ENCODE peak calls at places on chromosome 7, in five cellular contexts. R is H9, W is H1, N is neuronal stem cell, S is mesendoderm. A is an unnamed sample.

GRCh38 chr7:158348446-158348845 is 239.2 kb downstream of the PTPRN2 start:
- DNase-seq in W (no peak), N (no peak), S (no peak), R (no peak), A (no peak)

GRCh38 chr7:105013283-105013817 is 655 bp upstream of the KMT2E start:
- DNase-seq in W (peak; percentile 88), R (peak; percentile 89), S (peak; percentile 97), N (peak; percentile 94), A (peak; percentile 96)

GRCh38 chr7:2313450-2314208 is 612 bp downstream of the SNX8 start:
- DNase-seq in W (no peak), R (no peak), N (no peak), S (peak; percentile 13), A (peak; percentile 34)

GRCh38 chr7:30730097-30730496 is 21.8 kb upstream of the INMT start:
- DNase-seq in W (no peak), R (no peak), S (no peak), N (no peak), A (no peak)

GRCh38 chr7:122397381-122397780 is 92.8 kb upstream of the FEZF1 start:
- DNase-seq in N (no peak), S (no peak), R (no peak), W (no peak), A (no peak)

GRCh38 chr7:70193514-70193913 is 595.2 kb downstream of the AUTS2 start:
- DNase-seq in S (no peak), W (no peak), R (no peak), N (no peak), A (peak; percentile 7)

GRCh38 chr7:36707922-36708321 is 16.4 kb downstream of the AOAH start:
- DNase-seq in S (no peak), R (no peak), W (no peak), N (no peak), A (no peak)

GRCh38 chr7:36563706-36564325 is 160.5 kb downstream of the AOAH start:
- DNase-seq in S (no peak), W (no peak), R (no peak), N (no peak), A (peak; percentile 50)

GRCh38 chr7:111086532-111086931 is 4.4 kb upstream of the LRRN3 start:
- DNase-seq in W (no peak), R (no peak), S (no peak), N (no peak), A (peak; percentile 15)

GRCh38 chr7:150972094-150972493 is 6.0 kb downstream of the KCNH2 start:
- DNase-seq in W (no peak), S (no peak), N (no peak), R (no peak), A (no peak)

GRCh38 chr7:3464900-3465622 is 164.0 kb downstream of the SDK1 start:
- DNase-seq in R (no peak), N (no peak), S (no peak), W (no peak), A (no peak)

GRCh38 chr7:83643754-83644153 is 5.2 kb downstream of the SEMA3E start:
- DNase-seq in N (no peak), W (no peak), S (no peak), R (no peak), A (no peak)

GRCh38 chr7:51062222-51062987 is 254.2 kb downstream of the COBL start:
- DNase-seq in N (no peak), R (no peak), W (no peak), S (peak; percentile 48), A (peak; percentile 19)

GRCh38 chr7:23544913-23545354 is 13.2 kb upstream of the TRA2A start:
- DNase-seq in S (peak; percentile 82), W (no peak), R (no peak), N (no peak), A (peak; percentile 49)

GRCh38 chr7:131586259-131586658 is 29.8 kb upstream of the PODXL start:
- DNase-seq in R (no peak), W (no peak), S (peak; percentile 95), N (no peak), A (no peak)

GRCh38 chr7:148882668-148883232 is 1.3 kb downstream of the EZH2 start:
- DNase-seq in W (no peak), R (no peak), N (no peak), S (no peak), A (peak; percentile 16)

GRCh38 chr7:149707448-149707886 is 65.9 kb downstream of the ZNF467 start:
- DNase-seq in N (no peak), R (no peak), S (peak; percentile 39), W (no peak), A (no peak)

DNA sequence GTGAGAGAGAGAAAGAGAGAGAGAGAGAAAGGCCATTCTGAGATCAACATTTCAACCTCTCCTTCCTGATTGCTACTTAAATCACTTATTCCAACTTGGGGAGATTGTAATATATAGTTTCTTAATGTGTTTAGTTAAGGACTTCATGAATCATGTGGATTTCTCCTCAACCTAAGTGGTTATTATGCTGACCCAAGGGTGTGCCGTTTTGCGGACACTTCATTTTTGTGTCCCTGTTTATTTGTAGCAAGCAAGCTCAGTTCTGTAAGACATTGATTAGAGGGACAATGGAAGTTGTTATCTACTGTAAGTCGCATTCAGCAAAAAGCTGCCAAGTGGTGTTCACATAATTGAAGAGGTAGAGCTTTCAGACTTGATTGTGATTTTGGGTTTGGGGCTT is 20.0 kb upstream of the COL1A2 start:
- DNase-seq in R (no peak), N (no peak), S (no peak), W (no peak), A (peak; percentile 65)
- H3K23ac ChIP-seq in R (no peak overlapping the region), N (no peak overlapping the region), S (no peak overlapping the region), W (no peak overlapping the region), A (no peak overlapping the region)

GRCh38 chr7:137026176-137026500 is 157.7 kb downstream of the CHRM2 start:
- DNase-seq in R (no peak), N (no peak), S (no peak), W (no peak), A (no peak)
- H4K8ac ChIP-seq in R (no peak overlapping the region), N (no peak overlapping the region), S (no peak overlapping the region), W (no peak overlapping the region), A (no peak overlapping the region)

DNA sequence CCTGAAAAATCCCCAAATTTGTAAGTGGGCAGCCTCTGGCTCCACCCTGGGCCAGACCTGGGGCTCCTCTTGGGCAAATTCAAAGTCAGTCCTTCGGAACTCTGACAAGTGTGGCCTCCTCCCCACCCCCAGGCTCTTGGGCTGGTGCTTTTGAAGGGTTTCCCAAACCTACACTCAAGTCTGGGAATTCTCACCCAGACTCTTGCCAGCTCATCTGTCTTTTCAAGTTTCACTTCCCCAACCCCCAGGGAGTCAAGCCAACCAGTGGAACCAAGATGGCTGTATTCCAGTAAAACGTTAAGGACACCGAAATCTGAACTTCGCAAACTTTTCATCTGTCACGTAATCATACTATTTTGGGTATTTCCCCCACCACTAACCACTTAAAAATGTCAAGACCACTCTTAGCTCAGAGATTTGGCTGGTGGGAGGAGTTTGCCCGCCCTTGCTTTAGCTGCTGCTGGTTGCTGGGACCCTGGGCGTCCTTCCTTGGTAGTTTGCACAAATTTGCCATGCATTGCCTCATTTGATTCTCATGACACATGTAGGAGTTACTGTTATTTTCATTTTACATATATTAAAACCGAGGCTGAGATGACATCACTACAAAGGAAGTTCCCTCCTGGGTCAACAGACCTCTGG is 1.7 kb upstream of the MYO1G start:
- DNase-seq in W (peak; percentile 42), S (no peak), N (no peak), R (no peak), A (peak; percentile 47)
- H2BK120ac ChIP-seq in W (no peak overlapping the region), S (no peak overlapping the region), N (no peak overlapping the region), R (no peak overlapping the region), A (no peak overlapping the region)

DNA sequence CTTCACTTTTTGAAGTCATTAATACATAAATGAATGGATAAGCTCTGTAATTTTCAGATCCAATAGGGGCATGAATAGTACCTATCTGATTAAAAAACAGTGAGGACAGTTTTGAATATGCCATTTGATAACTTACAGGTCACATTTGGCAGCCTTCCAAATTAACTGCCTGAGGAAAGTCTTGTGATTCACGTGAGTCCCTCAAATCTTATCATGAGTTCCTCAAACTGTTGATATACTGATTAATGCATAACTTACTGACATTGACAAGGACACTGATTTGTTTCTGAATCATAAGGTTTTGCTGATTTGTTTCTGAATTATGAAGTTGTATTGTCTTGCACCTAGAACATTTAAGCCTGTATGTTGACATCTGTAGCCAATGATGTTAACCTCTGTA is 55.1 kb downstream of the ANKMY2 start:
- DNase-seq in S (no peak), W (no peak), N (no peak), R (no peak), A (no peak)
- H3K23ac ChIP-seq in S (no peak overlapping the region), W (no peak overlapping the region), N (no peak overlapping the region), R (no peak overlapping the region), A (no peak overlapping the region)

DNA sequence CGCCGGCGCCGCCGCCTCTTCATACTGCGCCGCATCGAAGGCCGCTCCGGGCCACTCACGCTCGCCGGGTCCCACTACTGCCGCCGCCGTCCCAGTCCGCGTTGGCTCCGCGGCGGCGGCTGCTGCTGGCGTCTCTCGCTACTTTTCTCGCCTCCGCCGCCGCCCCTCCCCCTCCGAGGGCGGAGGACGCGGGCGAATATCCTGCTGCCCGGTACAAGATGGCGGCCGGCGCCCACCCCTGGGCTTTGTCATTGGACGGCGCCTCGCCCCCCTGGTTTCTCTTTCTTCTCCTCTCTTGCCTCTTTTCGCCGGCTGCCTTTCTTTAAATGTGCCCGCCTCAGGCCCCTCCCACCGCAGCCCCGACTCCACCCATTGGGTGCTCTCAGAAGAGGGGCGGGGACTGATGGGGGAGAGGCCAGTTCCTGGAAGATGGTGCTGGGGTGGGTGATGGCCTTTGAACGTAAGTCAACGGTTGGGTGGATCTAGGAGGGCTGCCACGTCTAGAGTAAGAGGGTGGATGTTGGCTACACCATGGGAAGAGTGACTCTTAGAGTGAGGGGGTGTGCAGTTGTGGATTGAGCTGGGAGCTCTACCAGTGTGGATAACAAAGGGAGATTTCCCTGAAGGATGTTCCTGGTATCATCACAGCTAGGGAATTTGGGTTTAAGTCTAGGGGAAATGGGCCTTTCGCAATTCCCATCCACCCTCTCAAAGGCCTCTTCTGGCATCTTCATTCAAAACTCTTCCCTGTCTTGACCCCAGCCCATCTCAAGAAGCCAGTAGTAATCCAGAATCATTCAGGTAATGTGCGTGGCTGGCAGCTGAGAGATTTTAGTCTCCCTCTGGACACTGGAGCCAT is at the start of gene CCDC71L:
- DNase-seq in W (peak; percentile 95), R (peak; percentile 97), S (peak; percentile 97), N (peak; percentile 84), A (peak; percentile 96)
- H4K8ac ChIP-seq in W (peak within 1 kb of the TSS; percentile 95), R (no peak within 1 kb of the TSS), S (peak within 1 kb of the TSS; percentile 82), N (peak within 1 kb of the TSS; percentile 43), A (peak within 1 kb of the TSS; percentile 99)